ENCODE peak calls at places on chromosome 11, in ten cellular contexts. Q, U, F, V, B, E, D, P, W and Z are unnamed samples.

GRCh38 chr11:44316388-44317240 is 6.7 kb upstream of the ALX4 start:
- DNase-seq in Q (peak; percentile 74), U (no peak), F (no peak), V (no peak), B (no peak), E (no peak), D (peak; percentile 30), P (no peak), W (no peak), Z (no peak)

GRCh38 chr11:119107538-119108150 is 500 bp downstream of the C2CD2L start:
- DNase-seq in Q (no peak), U (peak; percentile 39), F (no peak), V (no peak), B (no peak), E (peak; percentile 54), D (no peak), P (no peak), W (no peak), Z (no peak)

GRCh38 chr11:110883266-110883665 is 171.0 kb upstream of the ARHGAP20 start:
- DNase-seq in Q (no peak), U (no peak), F (no peak), V (no peak), B (no peak), E (no peak), D (no peak), P (no peak), W (no peak), Z (no peak)

GRCh38 chr11:100876826-100877545 is 189.9 kb downstream of the ARHGAP42 start:
- DNase-seq in Q (no peak), U (peak; percentile 27), F (no peak), V (no peak), B (no peak), E (no peak), D (no peak), P (no peak), W (peak; percentile 5), Z (no peak)

GRCh38 chr11:75834728-75835127 is 19.7 kb downstream of the UVRAG start:
- DNase-seq in Q (no peak), U (no peak), F (no peak), V (no peak), B (no peak), E (no peak), D (no peak), P (no peak), W (no peak), Z (no peak)

GRCh38 chr11:83549984-83550667 is 264.0 kb upstream of the CCDC90B start:
- DNase-seq in Q (no peak), U (no peak), F (no peak), V (no peak), B (no peak), E (no peak), D (no peak), P (no peak), W (no peak), Z (no peak)

GRCh38 chr11:27861706-27862430 is 161.6 kb upstream of the BDNF start:
- DNase-seq in Q (no peak), U (peak; percentile 52), F (no peak), V (no peak), B (no peak), E (no peak), D (no peak), P (no peak), W (no peak), Z (no peak)

GRCh38 chr11:78876686-78877085 is 302.0 kb upstream of the NARS2 start:
- DNase-seq in Q (no peak), U (no peak), F (no peak), V (no peak), B (no peak), E (no peak), D (no peak), P (no peak), W (no peak), Z (no peak)

GRCh38 chr11:71268706-71269321 is 16.4 kb upstream of the SHANK2 start:
- DNase-seq in Q (no peak), U (no peak), F (no peak), V (peak; percentile 67), B (no peak), E (no peak), D (no peak), P (no peak), W (no peak), Z (no peak)

GRCh38 chr11:71272161-71272560 is 19.8 kb upstream of the SHANK2 start:
- DNase-seq in Q (no peak), U (no peak), F (no peak), V (peak; percentile 67), B (no peak), E (no peak), D (no peak), P (no peak), W (no peak), Z (no peak)

GRCh38 chr11:71266114-71266833 is 13.9 kb upstream of the SHANK2 start:
- DNase-seq in Q (no peak), U (peak; percentile 59), F (no peak), V (no peak), B (peak; percentile 57), E (no peak), D (no peak), P (no peak), W (no peak), Z (peak; percentile 75)

GRCh38 chr11:71267807-71268421 is 15.5 kb upstream of the SHANK2 start:
- DNase-seq in Q (no peak), U (no peak), F (no peak), V (peak; percentile 61), B (no peak), E (no peak), D (no peak), P (no peak), W (no peak), Z (no peak)

DNA sequence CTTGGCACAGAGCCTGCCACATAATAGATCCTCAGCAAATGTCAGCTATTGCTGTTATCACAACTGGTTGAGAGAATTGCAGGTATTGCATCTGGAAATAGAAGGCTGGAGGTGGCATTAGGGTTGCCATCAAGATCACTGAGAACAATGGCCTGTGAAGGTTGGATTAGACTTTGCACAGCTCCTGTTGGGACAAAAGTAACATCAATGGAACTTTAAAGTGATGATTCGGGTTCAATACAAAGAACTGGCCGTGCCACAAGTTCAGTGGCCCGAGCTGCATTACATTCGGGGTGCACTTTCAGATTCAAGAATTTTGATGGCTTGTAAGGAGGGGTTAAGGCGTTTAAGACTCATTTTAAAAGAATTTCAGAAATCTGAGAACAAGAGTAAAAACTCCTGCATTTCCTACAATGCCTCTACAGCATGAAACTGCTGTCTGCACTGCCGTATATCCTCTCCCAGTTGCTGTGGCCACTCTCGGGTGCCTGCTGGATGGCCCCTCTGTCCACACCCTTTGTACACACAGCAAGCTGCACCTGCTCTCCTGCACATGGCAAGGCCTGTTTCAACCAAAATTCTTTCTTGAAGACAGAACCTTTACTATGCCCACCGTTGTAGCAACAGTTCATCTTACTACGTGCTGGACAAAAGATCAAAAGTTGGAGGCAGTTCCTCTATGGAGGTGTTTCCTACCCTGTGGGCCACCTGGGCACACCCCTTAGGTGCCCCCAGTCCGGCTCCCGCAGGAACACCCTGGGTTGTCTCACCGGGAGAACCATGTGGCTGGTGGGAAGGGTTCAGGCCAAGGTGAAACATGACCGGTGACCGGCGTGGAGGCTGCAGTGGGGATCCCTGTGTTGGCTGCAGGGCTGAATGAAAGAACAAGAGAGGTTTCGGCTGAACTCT is 17.5 kb upstream of the SHANK2 start:
- DNase-seq in Q (no peak), U (no peak), F (no peak), V (peak; percentile 72), B (no peak), E (no peak), D (no peak), P (no peak), W (no peak), Z (no peak)
- H3K27ac ChIP-seq in Q (no peak overlapping the region), U (peak overlapping the region; percentile 33), F (no peak overlapping the region), V (no peak overlapping the region), B (no peak overlapping the region), E (no peak overlapping the region), D (no peak overlapping the region), P (no peak overlapping the region), W (no peak overlapping the region), Z (no peak overlapping the region)

GRCh38 chr11:116353517-116353916 is 419.3 kb downstream of the BUD13 start:
- DNase-seq in Q (no peak), U (peak; percentile 68), F (peak; percentile 38), V (no peak), B (no peak), E (no peak), D (peak; percentile 7), P (no peak), W (no peak), Z (no peak)

GRCh38 chr11:116357769-116358544 is 414.8 kb downstream of the BUD13 start:
- DNase-seq in Q (no peak), U (peak; percentile 72), F (no peak), V (no peak), B (no peak), E (peak; percentile 51), D (no peak), P (no peak), W (peak; percentile 43), Z (peak; percentile 37)

GRCh38 chr11:116355104-116355503 is 417.7 kb downstream of the BUD13 start:
- DNase-seq in Q (no peak), U (no peak), F (no peak), V (no peak), B (no peak), E (no peak), D (no peak), P (no peak), W (no peak), Z (no peak)

GRCh38 chr11:116348226-116348625 is 424.6 kb downstream of the BUD13 start:
- DNase-seq in Q (no peak), U (no peak), F (no peak), V (no peak), B (no peak), E (peak; percentile 55), D (no peak), P (no peak), W (no peak), Z (no peak)

GRCh38 chr11:116352881-116353280 is 419.9 kb downstream of the BUD13 start:
- DNase-seq in Q (no peak), U (no peak), F (peak; percentile 89), V (no peak), B (no peak), E (no peak), D (peak; percentile 94), P (no peak), W (no peak), Z (no peak)
- H3K4me1 ChIP-seq in Q (no peaks in the 10 kb centered on the region), U (no peaks in the 10 kb centered on the region), F (no peaks in the 10 kb centered on the region), V (no peaks in the 10 kb centered on the region), B (peaks cover 4% of the 10 kb centered on the region), E (no peaks in the 10 kb centered on the region), D (peaks cover 10% of the 10 kb centered on the region), P (no peaks in the 10 kb centered on the region), W (peaks cover 5% of the 10 kb centered on the region), Z (no peaks in the 10 kb centered on the region)

DNA sequence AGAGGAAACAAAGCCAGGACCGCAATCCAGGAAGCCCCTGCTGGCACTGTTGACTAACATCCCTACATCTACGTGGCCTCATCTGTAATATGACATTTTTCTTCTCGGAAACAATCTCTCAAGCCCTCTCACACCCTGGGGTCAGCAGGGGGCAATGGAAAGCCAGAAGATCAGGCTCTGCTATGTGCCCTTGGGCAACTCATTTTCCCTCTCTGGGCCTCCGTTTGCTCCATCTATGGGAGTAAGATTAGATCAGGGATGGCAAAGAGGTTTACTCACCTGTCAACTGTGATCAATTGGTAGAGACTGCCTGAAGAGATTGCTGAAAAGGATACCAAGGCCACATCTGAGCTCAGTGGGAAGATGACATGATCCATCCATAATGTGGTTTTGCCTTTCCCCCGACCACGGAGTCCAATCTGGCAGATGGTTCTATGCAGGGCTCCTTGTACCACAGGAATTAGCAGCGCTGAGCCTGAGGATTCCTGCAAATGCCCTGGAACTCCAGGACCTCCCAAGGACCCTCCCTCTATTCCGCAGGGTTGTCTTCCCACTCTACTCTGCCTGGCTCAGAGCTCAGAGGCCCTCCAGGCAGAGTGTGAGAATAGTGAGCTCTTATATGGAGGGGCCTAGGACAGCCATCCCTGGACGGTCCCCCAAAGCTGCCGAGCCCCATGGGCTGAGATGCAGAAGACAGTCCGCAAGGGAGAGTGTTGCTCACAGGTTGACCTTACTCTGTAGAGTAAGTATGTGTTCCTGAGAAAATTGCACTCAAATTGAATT is 66.1 kb downstream of the CHST1 start:
- DNase-seq in Q (no peak), U (no peak), F (no peak), V (no peak), B (no peak), E (no peak), D (no peak), P (no peak), W (no peak), Z (no peak)
- H3K27me3 ChIP-seq in Q (peaks cover 12% of the 10 kb centered on the region), U (peaks cover 9% of the 10 kb centered on the region), F (no peaks in the 10 kb centered on the region), V (no peaks in the 10 kb centered on the region), B (no peaks in the 10 kb centered on the region), E (no peaks in the 10 kb centered on the region), D (no peaks in the 10 kb centered on the region), P (peaks cover 3% of the 10 kb centered on the region), W (no peaks in the 10 kb centered on the region), Z (no peaks in the 10 kb centered on the region)

DNA sequence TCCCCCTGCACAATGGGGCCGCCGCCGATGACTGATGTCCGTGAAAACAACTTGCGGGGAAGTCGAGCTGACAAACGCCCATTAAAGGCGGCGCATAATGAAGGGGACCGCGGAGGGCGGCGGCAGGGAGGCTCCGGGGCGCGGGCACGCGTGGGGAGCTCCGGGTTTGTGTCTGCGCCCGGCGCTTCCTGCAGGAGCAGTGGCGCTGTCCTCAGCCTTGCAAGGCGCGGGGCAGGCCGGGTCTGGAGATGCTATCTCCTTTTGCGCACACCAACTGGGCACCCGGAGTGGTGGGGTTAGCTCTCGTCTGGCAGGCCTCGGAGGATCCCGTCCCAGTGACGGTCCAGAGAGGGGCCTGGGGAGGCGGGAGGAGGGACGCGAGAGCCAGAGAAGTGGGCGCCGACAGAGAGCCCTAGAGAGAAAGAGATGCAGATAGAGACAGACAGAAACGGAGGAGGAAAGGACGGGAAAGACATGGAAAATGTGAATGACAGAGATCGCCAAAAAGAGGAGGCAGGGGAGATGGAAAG is 390 bp upstream of the FGF3 start:
- DNase-seq in Q (no peak), U (no peak), F (no peak), V (no peak), B (no peak), E (no peak), D (no peak), P (no peak), W (no peak), Z (no peak)
- H3K27ac ChIP-seq in Q (no peak overlapping the region), U (no peak overlapping the region), F (no peak overlapping the region), V (no peak overlapping the region), B (no peak overlapping the region), E (no peak overlapping the region), D (no peak overlapping the region), P (no peak overlapping the region), W (no peak overlapping the region), Z (no peak overlapping the region)